ENCODE peak calls at places on chromosomes 12 and 14, in seven cellular contexts. L, C, H, T, A, E and W are unnamed samples.

GRCh38 chr12:3117628-3118027 is 40.4 kb downstream of the TSPAN9 start:
- DNase-seq in T (peak), L (no peak), A (no peak), H (no peak), C (no peak), E (peak), W (peak)

GRCh38 chr12:70652451-70652850 is 15.2 kb upstream of the PTPRB start:
- DNase-seq in T (no peak), L (no peak), H (no peak), C (no peak), E (no peak), A (no peak), W (no peak)

GRCh38 chr14:66850258-66850897 is 338.9 kb upstream of the GARIN2 start:
- DNase-seq in E (no peak), C (no peak), L (no peak), T (no peak), A (no peak), H (no peak), W (no peak)

GRCh38 chr14:78074546-78074945 is 95.6 kb upstream of the NRXN3 start:
- DNase-seq in H (no peak), E (no peak), C (no peak), A (no peak), L (no peak), T (no peak), W (no peak)

GRCh38 chr12:124506145-124506831 is 61.1 kb downstream of the NCOR2 start:
- DNase-seq in C (peak), A (peak), H (no peak), L (no peak), T (no peak), E (no peak), W (peak)

GRCh38 chr12:8911606-8912268 is 2.6 kb upstream of the PHC1 start:
- DNase-seq in H (no peak), E (no peak), A (no peak), T (no peak), C (no peak), L (no peak), W (no peak)

GRCh38 chr14:38662781-38663180 is 406.9 kb upstream of the CLEC14A start:
- DNase-seq in T (no peak), A (no peak), C (no peak), H (no peak), L (no peak), E (no peak), W (no peak)

GRCh38 chr14:37695836-37696235 is 100.4 kb downstream of the TTC6 start:
- DNase-seq in C (no peak), A (no peak), E (no peak), L (no peak), H (no peak), T (no peak), W (no peak)

GRCh38 chr12:111056618-111057521 is 136.5 kb upstream of the MYL2 start:
- DNase-seq in T (no peak), A (no peak), C (no peak), E (no peak), L (peak), H (peak), W (no peak)

GRCh38 chr14:104820669-104821228 is 19.8 kb downstream of the ZBTB42 start:
- DNase-seq in E (no peak), H (no peak), A (peak), L (no peak), T (no peak), C (peak), W (peak)

GRCh38 chr14:51533160-51533559 is 118.5 kb upstream of the FRMD6 start:
- DNase-seq in L (no peak), E (peak), C (no peak), H (no peak), A (no peak), T (peak), W (no peak)

GRCh38 chr14:64654072-64654899 is 49.9 kb upstream of the PLEKHG3 start:
- DNase-seq in H (no peak), E (peak), A (no peak), C (no peak), L (no peak), T (peak), W (no peak)

GRCh38 chr14:23183479-23183878 is at the start of gene SLC7A8:
- DNase-seq in H (peak), C (peak), E (no peak), T (no peak), L (no peak), A (peak), W (peak)

GRCh38 chr14:94936411-94936892 is 166.5 kb upstream of the GSC start:
- DNase-seq in T (peak), H (no peak), E (peak), L (no peak), A (no peak), C (peak), W (peak)

GRCh38 chr12:56102683-56103065 is 1.7 kb upstream of the PA2G4 start:
- DNase-seq in H (no peak), E (no peak), T (no peak), A (no peak), C (no peak), L (no peak), W (no peak)

GRCh38 chr12:26890784-26891183 is 47.0 kb downstream of the INTS13 start:
- DNase-seq in A (no peak), E (no peak), H (no peak), C (no peak), T (no peak), L (no peak), W (no peak)

GRCh38 chr12:76883826-76884225 is 5.0 kb upstream of the CSRP2 start:
- DNase-seq in A (no peak), T (no peak), E (peak), H (no peak), C (peak), L (no peak), W (peak)

GRCh38 chr14:92692822-92693226 is 55.6 kb downstream of the LGMN start:
- DNase-seq in E (no peak), L (no peak), T (no peak), H (peak), C (peak), A (peak), W (peak)

GRCh38 chr12:113723631-113724030 is 242.5 kb downstream of the RBM19 start:
- DNase-seq in L (no peak), E (no peak), H (no peak), A (no peak), C (no peak), T (no peak), W (no peak)

GRCh38 chr12:23596568-23596967 is 352.9 kb downstream of the SOX5 start:
- DNase-seq in T (no peak), L (no peak), C (no peak), H (no peak), E (no peak), A (no peak), W (no peak)

GRCh38 chr14:29805415-29806123 is 122.1 kb downstream of the PRKD1 start:
- DNase-seq in L (no peak), E (peak), C (peak), A (peak), T (peak), H (no peak), W (peak)

GRCh38 chr14:95462491-95462890 is 54.0 kb downstream of the SYNE3 start:
- DNase-seq in A (no peak), T (no peak), L (no peak), H (no peak), C (no peak), E (no peak), W (no peak)

GRCh38 chr12:271165-271564 is 8.5 kb upstream of the SLC6A13 start:
- DNase-seq in T (no peak), A (no peak), H (no peak), L (no peak), E (no peak), C (no peak), W (no peak)

GRCh38 chr12:50082644-50083043 is 2.5 kb upstream of the SMARCD1 start:
- DNase-seq in T (no peak), C (no peak), A (no peak), H (no peak), E (no peak), L (no peak), W (no peak)

GRCh38 chr14:104011824-104012517 is 69.6 kb upstream of the RD3L start:
- DNase-seq in A (peak), C (no peak), L (no peak), E (no peak), T (no peak), H (no peak), W (no peak)

GRCh38 chr12:57243521-57244305 is 7.3 kb downstream of the STAC3 start:
- DNase-seq in A (peak), H (peak), L (no peak), T (no peak), C (peak), E (no peak), W (peak)

GRCh38 chr12:4763549-4763948 is 43.3 kb downstream of the GALNT8 start:
- DNase-seq in A (no peak), L (no peak), T (no peak), E (no peak), H (no peak), C (no peak), W (no peak)

GRCh38 chr14:84375235-84375634 is 1154.7 kb upstream of the FLRT2 start:
- DNase-seq in C (no peak), H (no peak), T (no peak), A (no peak), L (no peak), E (no peak), W (no peak)

GRCh38 chr12:100842156-100842555 is 47.6 kb downstream of the ANO4 start:
- DNase-seq in A (no peak), H (no peak), L (no peak), C (no peak), E (no peak), T (no peak), W (no peak)

GRCh38 chr12:120225200-120225558 is 24.3 kb upstream of the RPLP0 start:
- DNase-seq in T (no peak), L (no peak), A (no peak), E (no peak), H (no peak), C (no peak), W (no peak)

GRCh38 chr12:69101505-69101904 is 137.9 kb upstream of the CPSF6 start:
- DNase-seq in A (no peak), C (no peak), T (no peak), E (no peak), H (no peak), L (no peak), W (no peak)